ENCODE peak calls at places on chromosome 16, in six cellular contexts. L, C, Q, K, X and P are unnamed samples.

GRCh38 chr16:82300374-82300936 is 130.4 kb upstream of the MPHOSPH6 start:
- DNase-seq in L (no peak), C (no peak), Q (no peak), K (no peak), X (no peak), P (no peak)

GRCh38 chr16:15836965-15837611 is 19.7 kb downstream of the MYH11 start:
- DNase-seq in L (no peak), C (no peak), Q (no peak), K (no peak), X (no peak), P (no peak)

GRCh38 chr16:22206847-22207714 is 1.0 kb downstream of the EEF2K start:
- DNase-seq in L (no peak), C (no peak), Q (peak; percentile 31), K (peak; percentile 58), X (peak; percentile 75), P (no peak)

GRCh38 chr16:50261707-50262235 is 4.6 kb upstream of the ADCY7 start:
- DNase-seq in L (peak; percentile 57), C (no peak), Q (no peak), K (no peak), X (no peak), P (no peak)

GRCh38 chr16:58152246-58152868 is 23.2 kb upstream of the CFAP20 start:
- DNase-seq in L (peak; percentile 37), C (no peak), Q (no peak), K (no peak), X (no peak), P (no peak)

GRCh38 chr16:30762991-30763725 is 1.0 kb downstream of the RNF40 start:
- DNase-seq in L (no peak), C (no peak), Q (no peak), K (no peak), X (no peak), P (no peak)

GRCh38 chr16:25126820-25127232 is 15.3 kb downstream of the LCMT1 start:
- DNase-seq in L (peak; percentile 35), C (no peak), Q (no peak), K (peak; percentile 38), X (no peak), P (no peak)

GRCh38 chr16:22941970-22942501 is 128.1 kb downstream of the HS3ST2 start:
- DNase-seq in L (no peak), C (no peak), Q (no peak), K (no peak), X (no peak), P (no peak)

GRCh38 chr16:83095926-83096692 is 469.3 kb downstream of the CDH13 start:
- DNase-seq in L (no peak), C (no peak), Q (no peak), K (no peak), X (no peak), P (no peak)

GRCh38 chr16:57066625-57067024 is 25.8 kb upstream of the CPNE2 start:
- DNase-seq in L (no peak), C (no peak), Q (no peak), K (no peak), X (no peak), P (no peak)

GRCh38 chr16:74186589-74186988 is 110.0 kb upstream of the PSMD7 start:
- DNase-seq in L (no peak), C (no peak), Q (no peak), K (no peak), X (peak; percentile 33), P (no peak)

GRCh38 chr16:71666928-71667707 is 41.1 kb downstream of the MARVELD3 start:
- DNase-seq in L (peak; percentile 91), C (no peak), Q (no peak), K (no peak), X (no peak), P (no peak)

GRCh38 chr16:82031116-82032084 is 3.7 kb upstream of the HSD17B2 start:
- DNase-seq in L (peak; percentile 71), C (peak; percentile 62), Q (no peak), K (peak; percentile 45), X (peak; percentile 50), P (no peak)

GRCh38 chr16:70659953-70660671 is 13.8 kb downstream of the IL34 start:
- DNase-seq in L (no peak), C (no peak), Q (no peak), K (no peak), X (peak; percentile 38), P (no peak)

GRCh38 chr16:17227278-17227677 is 243.5 kb downstream of the XYLT1 start:
- DNase-seq in L (no peak), C (peak; percentile 12), Q (no peak), K (no peak), X (no peak), P (peak; percentile 38)

GRCh38 chr16:85941863-85942644 is 43.1 kb downstream of the IRF8 start:
- DNase-seq in L (no peak), C (no peak), Q (no peak), K (no peak), X (no peak), P (no peak)

GRCh38 chr16:85946680-85947510 is 47.9 kb downstream of the IRF8 start:
- DNase-seq in L (no peak), C (no peak), Q (no peak), K (no peak), X (no peak), P (no peak)

GRCh38 chr16:85945424-85945751 is 46.4 kb downstream of the IRF8 start:
- DNase-seq in L (no peak), C (no peak), Q (no peak), K (no peak), X (no peak), P (no peak)

GRCh38 chr16:85943702-85944101 is 44.7 kb downstream of the IRF8 start:
- DNase-seq in L (no peak), C (no peak), Q (no peak), K (no peak), X (no peak), P (no peak)

DNA sequence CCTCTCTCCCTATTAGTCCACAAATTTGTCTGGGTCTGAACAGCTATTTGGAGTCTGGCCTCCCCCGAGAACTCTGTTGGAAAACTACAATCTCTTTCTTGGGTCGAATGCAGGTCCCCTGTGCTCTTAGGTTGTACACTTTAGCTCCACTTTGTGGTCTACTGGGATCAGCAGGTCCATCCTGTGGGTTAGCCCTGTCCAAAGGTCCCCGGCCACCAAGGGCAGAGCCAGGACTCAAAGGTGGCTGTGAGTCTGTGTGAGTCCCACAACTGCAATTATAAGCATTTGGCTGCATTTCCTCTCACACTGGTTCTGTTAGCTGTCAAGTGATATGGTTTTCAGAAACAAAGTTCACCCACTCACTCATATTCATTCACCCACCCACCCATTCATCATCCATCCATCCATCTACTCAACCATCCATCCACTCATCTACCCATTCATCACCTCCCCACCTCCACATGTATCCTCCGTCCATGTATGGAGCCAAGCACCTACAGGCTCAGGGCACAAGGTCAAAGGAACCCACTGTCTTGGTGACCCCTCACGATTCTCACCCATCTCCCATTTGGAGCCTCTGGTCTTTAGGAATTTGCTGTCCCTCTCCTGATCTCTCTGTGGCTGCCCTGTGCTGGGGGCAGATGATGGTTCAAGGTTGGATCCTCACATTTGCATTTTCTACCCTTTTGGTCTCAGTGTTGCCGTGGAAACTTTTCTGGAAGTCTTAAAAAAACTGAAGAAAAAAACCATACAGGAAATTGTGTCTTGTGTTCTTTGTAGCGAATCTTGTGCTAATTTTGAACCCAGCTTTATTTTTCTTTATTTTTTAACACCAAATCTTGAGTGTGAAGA is 45.8 kb downstream of the IRF8 start:
- DNase-seq in L (no peak), C (no peak), Q (no peak), K (no peak), X (no peak), P (no peak)
- H4K20me1 ChIP-seq in L (no peaks in the 10 kb centered on the region), C (no peaks in the 10 kb centered on the region), Q (no peaks in the 10 kb centered on the region), K (peaks cover 13% of the 10 kb centered on the region), X (no peaks in the 10 kb centered on the region), P (no peaks in the 10 kb centered on the region)

GRCh38 chr16:61263400-61263799 is 772.8 kb downstream of the CDH8 start:
- DNase-seq in L (no peak), C (no peak), Q (no peak), K (no peak), X (no peak), P (no peak)
- TF ChIP-seq JUND in L (no peak), C (no peak), Q (no peak), K (no peak), X (no peak), P (no peak)

DNA sequence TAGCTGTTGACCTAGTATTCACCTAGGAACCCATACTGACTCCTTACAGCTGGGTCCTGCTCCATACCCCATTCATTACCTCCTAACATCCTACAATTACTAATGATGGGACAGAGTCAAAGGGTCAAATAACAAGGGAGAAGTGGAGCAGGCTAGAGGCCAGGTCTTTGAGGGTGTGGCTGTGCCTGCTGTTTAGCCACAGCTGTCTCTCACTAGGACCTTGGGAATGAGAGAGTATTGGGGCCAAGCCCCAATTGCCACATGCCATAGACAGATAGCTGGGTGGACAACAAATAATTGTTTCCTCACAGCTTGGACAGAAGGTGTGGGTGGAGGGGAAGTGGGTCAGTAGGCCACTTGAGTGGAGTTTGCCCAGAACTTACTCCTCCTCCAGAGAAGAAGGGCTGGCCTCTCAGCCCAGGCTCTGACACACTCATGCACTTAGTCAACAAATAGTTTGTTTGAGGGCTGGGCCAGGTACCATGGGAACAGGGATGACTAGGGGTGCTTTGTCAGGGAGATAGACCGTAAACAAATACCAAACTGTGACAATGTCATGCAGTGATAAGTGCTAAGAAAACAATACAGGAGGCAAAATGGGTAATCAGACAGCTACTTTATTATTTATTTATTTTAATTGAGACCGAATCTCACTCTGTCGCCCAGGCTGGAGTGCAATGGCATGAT is 10.2 kb upstream of the CENPT start:
- DNase-seq in L (peak; percentile 96), C (no peak), Q (no peak), K (peak; percentile 76), X (no peak), P (no peak)
- H4K20me1 ChIP-seq in L (peaks cover 61% of the 10 kb centered on the region), C (peaks cover 9% of the 10 kb centered on the region), Q (peaks cover 4% of the 10 kb centered on the region), K (peaks cover 48% of the 10 kb centered on the region), X (peaks cover 100% of the 10 kb centered on the region), P (peaks cover 33% of the 10 kb centered on the region)

GRCh38 chr16:67922740-67923139 is 8.9 kb downstream of the CTRL start:
- DNase-seq in L (no peak), C (no peak), Q (no peak), K (no peak), X (no peak), P (no peak)
- TF ChIP-seq JUND in L (no peak), C (no peak), Q (no peak), K (no peak), X (no peak), P (no peak)

GRCh38 chr16:85610446-85611204 is 2.5 kb upstream of the GSE1 start:
- DNase-seq in L (peak; percentile 82), C (peak; percentile 83), Q (no peak), K (peak; percentile 86), X (peak; percentile 83), P (peak; percentile 88)
- H4K20me1 ChIP-seq in L (peaks cover 39% of the 10 kb centered on the region), C (peaks cover 4% of the 10 kb centered on the region), Q (peaks cover 14% of the 10 kb centered on the region), K (peaks cover 61% of the 10 kb centered on the region), X (peaks cover 30% of the 10 kb centered on the region), P (peaks cover 9% of the 10 kb centered on the region)

GRCh38 chr16:86345521-86345920 is 164.8 kb upstream of the FOXF1 start:
- DNase-seq in L (no peak), C (no peak), Q (no peak), K (no peak), X (no peak), P (no peak)
- TF ChIP-seq JUND in L (no peak), C (no peak), Q (no peak), K (no peak), X (no peak), P (no peak)